ENCODE peak calls at places on chromosome 3, in six cellular contexts. C is mesendoderm, O is neuronal stem cell, Q is H9, I is mesenchymal stem cell, V is H1. H is an unnamed sample.

GRCh38 chr3:50371133-50371670 is 11.9 kb upstream of the TMEM115 start:
- DNase-seq in C (no peak), O (no peak), Q (no peak), I (no peak), V (no peak), H (peak; percentile 32)

GRCh38 chr3:31027191-31027761 is 132.8 kb upstream of the GADL1 start:
- DNase-seq in C (no peak), O (no peak), Q (no peak), I (no peak), V (no peak), H (no peak)

GRCh38 chr3:45110185-45110833 is 35.9 kb downstream of the CDCP1 start:
- DNase-seq in C (no peak), O (no peak), Q (no peak), I (peak; percentile 81), V (no peak), H (no peak)

GRCh38 chr3:159831466-159831865 is 157.2 kb upstream of the IL12A start:
- DNase-seq in C (no peak), O (no peak), Q (no peak), I (no peak), V (no peak), H (no peak)

GRCh38 chr3:197908957-197909701 is 40.9 kb upstream of the RPL35A start:
- DNase-seq in C (no peak), O (no peak), Q (no peak), I (no peak), V (no peak), H (peak; percentile 12)

GRCh38 chr3:180401226-180401625 is 200.7 kb upstream of the TTC14 start:
- DNase-seq in C (no peak), O (no peak), Q (no peak), I (no peak), V (no peak), H (peak; percentile 8)

GRCh38 chr3:134427400-134428111 is 53.3 kb upstream of the AMOTL2 start:
- DNase-seq in C (peak; percentile 72), O (no peak), Q (no peak), I (peak; percentile 99), V (no peak), H (peak; percentile 100)

GRCh38 chr3:41612853-41613252 is 349.1 kb downstream of the ULK4 start:
- DNase-seq in C (no peak), O (no peak), Q (no peak), I (no peak), V (no peak), H (no peak)

GRCh38 chr3:15161113-15161512 is 44.9 kb upstream of the CAPN7 start:
- DNase-seq in C (no peak), O (no peak), Q (no peak), I (peak; percentile 33), V (no peak), H (peak; percentile 7)

GRCh38 chr3:132418916-132419315 is 1.6 kb downstream of the DNAJC13 start:
- DNase-seq in C (no peak), O (no peak), Q (no peak), I (peak; percentile 14), V (no peak), H (no peak)

GRCh38 chr3:141699907-141700306 is 38.2 kb upstream of the RNF7 start:
- DNase-seq in C (no peak), O (no peak), Q (no peak), I (no peak), V (no peak), H (peak; percentile 8)

GRCh38 chr3:194688207-194688711 is 2.6 kb downstream of the FAM43A start:
- DNase-seq in C (peak; percentile 86), O (peak; percentile 11), Q (peak; percentile 64), I (peak; percentile 46), V (no peak), H (peak; percentile 23)

GRCh38 chr3:194275721-194276120 is 75.4 kb downstream of the CPN2 start:
- DNase-seq in C (no peak), O (no peak), Q (peak; percentile 41), I (peak; percentile 40), V (no peak), H (no peak)

GRCh38 chr3:58659051-58659675 is 7.4 kb downstream of the FAM3D start:
- DNase-seq in C (peak; percentile 79), O (no peak), Q (peak; percentile 74), I (peak; percentile 18), V (peak; percentile 25), H (peak; percentile 44)

GRCh38 chr3:45446706-45447105 is 58.3 kb downstream of the LARS2 start:
- DNase-seq in C (no peak), O (no peak), Q (no peak), I (no peak), V (no peak), H (no peak)

GRCh38 chr3:123793425-123793824 is 90.7 kb downstream of the MYLK start:
- DNase-seq in C (no peak), O (no peak), Q (no peak), I (no peak), V (no peak), H (no peak)
- H2BK120ac ChIP-seq in C (no peak overlapping the region), O (no peak overlapping the region), Q (no peak overlapping the region), I (peak overlapping the region; percentile 80), V (no peak overlapping the region), H (peak overlapping the region; percentile 54)

DNA sequence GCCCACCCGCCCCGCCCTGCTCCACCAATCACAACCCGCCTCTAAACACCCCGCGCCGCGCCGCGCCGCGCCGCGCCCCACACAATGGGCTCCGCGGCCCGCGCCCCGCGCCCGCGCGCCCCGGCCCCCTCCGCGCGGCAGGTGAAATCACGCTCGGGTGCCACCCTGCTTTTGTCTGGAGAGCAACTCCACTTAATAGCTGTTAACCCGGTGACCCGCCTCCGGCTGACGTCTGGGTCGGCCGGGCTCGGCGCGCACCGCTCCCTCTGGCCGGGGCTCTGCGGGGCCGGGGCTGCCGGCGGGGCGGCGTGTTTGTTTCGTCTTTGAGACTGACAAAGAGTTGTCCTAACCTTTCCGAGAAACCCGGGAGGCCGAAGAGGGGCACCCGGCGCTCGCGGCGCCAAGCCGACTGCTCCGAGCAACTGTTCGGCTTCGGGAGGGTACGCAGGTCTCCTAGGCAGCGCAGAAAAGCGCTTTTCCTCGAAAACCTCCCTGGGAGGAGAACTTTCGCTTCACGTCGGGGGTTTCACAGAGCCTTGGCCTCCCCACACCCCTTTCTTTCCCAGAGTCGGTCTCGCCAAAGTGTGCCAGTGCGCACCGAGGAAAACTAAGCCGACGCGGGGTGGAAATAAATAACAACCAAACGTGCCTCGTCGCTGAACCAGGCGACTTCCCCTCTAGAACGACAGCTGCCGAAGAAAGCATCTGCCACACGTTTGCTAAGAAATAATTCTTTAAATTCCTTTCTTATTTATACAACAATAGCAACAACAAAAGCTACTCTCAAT is 518.4 kb downstream of the FOXP1 start:
- DNase-seq in C (peak; percentile 76), O (peak; percentile 67), Q (peak; percentile 61), I (peak; percentile 72), V (no peak), H (peak; percentile 41)
- H2BK5ac ChIP-seq in C (no peak overlapping the region), O (no peak overlapping the region), Q (no peak overlapping the region), I (peak overlapping the region; percentile 53), V (peak overlapping the region; percentile 2), H (peak overlapping the region; percentile 93)

DNA sequence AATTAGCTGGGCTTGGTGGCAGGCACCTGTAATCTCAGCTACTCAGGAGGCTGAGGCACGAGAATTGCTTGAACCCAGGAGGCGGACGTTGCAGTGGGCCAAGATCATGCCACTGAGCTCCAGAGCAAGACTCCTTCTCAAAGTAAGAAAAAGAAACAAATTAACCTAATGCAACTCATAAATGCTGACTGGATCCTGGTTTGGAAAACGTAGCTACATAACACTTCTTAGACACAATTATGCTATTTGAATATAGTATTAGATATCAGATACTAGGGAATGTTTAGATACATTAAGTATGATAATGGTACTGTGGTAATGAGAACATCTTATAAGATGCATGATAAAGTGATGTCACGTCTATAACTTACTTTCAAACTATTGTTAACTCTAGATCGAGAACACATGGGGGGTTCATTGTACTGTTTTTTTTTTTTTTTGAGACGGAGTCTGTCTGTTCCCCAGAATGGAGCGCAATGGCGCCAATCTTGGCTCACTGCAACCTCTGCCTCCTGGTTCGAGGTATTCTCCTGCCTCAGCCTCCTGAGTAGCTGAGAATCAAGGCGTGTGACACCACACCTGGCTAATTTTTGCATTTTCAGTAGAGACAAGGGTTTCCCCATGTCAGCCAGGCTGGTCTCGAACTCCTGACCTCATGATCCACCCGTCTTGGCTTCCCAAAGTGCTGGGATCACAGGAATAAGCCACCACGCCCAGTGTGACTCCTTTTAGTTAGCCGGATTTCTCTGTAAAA is 5.9 kb upstream of the ISY1 start:
- DNase-seq in C (no peak), O (no peak), Q (no peak), I (no peak), V (no peak), H (no peak)
- H2BK15ac ChIP-seq in C (no peak overlapping the region), O (no peak overlapping the region), Q (no peak overlapping the region), I (no peak overlapping the region), V (no peak overlapping the region), H (no peak overlapping the region)

GRCh38 chr3:128878556-128879124 is 780 bp upstream of the ACAD9 start:
- DNase-seq in C (peak; percentile 40), O (no peak), Q (no peak), I (peak; percentile 87), V (no peak), H (peak; percentile 77)
- H2BK120ac ChIP-seq in C (no peak overlapping the region), O (no peak overlapping the region), Q (peak overlapping the region; percentile 65), I (peak overlapping the region; percentile 50), V (no peak overlapping the region), H (peak overlapping the region; percentile 72)

GRCh38 chr3:25428950-25429349 is 887 bp downstream of the RARB start:
- DNase-seq in C (no peak), O (no peak), Q (no peak), I (no peak), V (no peak), H (no peak)

GRCh38 chr3:25429960-25430941 is 2.2 kb downstream of the RARB start:
- DNase-seq in C (peak; percentile 65), O (no peak), Q (no peak), I (peak; percentile 28), V (no peak), H (peak; percentile 5)

GRCh38 chr3:25428003-25428861 is at the start of gene RARB:
- DNase-seq in C (peak; percentile 89), O (peak; percentile 47), Q (peak; percentile 61), I (peak; percentile 93), V (peak; percentile 39), H (peak; percentile 81)

GRCh38 chr3:25430942-25431570 is 3.0 kb downstream of the RARB start:
- DNase-seq in C (no peak), O (no peak), Q (no peak), I (peak; percentile 43), V (no peak), H (no peak)

DNA sequence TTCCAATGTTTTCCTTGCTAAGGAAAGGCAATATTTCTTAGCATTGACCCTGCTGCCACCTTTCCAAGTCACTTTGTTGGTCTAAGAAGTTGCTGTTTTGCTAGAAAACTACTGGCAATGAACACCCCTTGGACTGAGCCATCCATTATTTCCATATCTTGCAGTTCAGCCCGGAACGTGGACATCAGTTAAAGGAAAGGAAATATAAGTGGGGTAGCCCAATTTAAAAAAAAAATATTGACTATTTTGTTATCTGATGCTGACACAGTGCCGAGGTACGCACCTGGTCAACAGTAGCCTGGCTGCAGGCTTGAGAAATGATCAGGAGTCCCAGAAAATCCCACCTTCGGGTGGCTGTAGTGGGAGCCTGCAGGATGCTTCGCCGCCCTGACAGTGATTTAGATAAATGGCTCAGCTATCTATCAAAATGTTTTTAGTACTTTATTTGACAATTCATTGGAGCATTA is 1.4 kb downstream of the RARB start:
- DNase-seq in C (no peak), O (no peak), Q (no peak), I (no peak), V (no peak), H (no peak)
- H2BK5ac ChIP-seq in C (no peak overlapping the region), O (no peak overlapping the region), Q (no peak overlapping the region), I (no peak overlapping the region), V (no peak overlapping the region), H (no peak overlapping the region)

DNA sequence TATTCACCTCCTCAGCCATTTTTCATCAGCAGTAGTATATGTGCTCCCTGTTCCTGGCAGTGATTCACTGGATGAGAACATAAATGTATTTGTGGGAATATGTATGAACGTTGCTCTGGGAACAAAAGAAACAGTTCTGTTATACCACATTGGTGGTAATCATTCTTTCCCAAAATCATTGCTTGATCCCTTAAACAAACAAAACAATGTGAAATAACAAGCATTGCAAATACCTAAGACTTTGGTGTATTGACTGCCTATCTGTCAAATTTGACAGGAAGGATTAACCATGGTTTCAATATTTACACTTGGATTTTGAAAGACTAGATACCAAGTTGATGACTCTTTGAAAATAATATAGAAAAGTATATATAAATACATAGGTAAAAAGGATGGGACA is 284.1 kb downstream of the FHIT start:
- DNase-seq in C (no peak), O (no peak), Q (no peak), I (no peak), V (no peak), H (no peak)
- H2BK15ac ChIP-seq in C (no peak overlapping the region), O (no peak overlapping the region), Q (no peak overlapping the region), I (no peak overlapping the region), V (no peak overlapping the region), H (no peak overlapping the region)